ENCODE peak calls at places on chromosomes 5 and 9, in four cellular contexts. K is heart right ventricle, S is breast epithelium, W is mesothelial cell of epicardium. B is an unnamed sample.

GRCh38 chr5:373710-374602 is 52.4 kb downstream of the AHRR start:
- DNase-seq in K (peak; percentile 47), S (no peak), W (peak; percentile 90), B (peak; percentile 77)

GRCh38 chr9:91178281-91179236 is 183.2 kb downstream of the AUH start:
- DNase-seq in K (no peak), S (no peak), W (peak; percentile 21), B (no peak)

GRCh38 chr9:86043999-86044398 is 55.4 kb downstream of the GOLM1 start:
- DNase-seq in K (no peak), S (no peak), W (no peak), B (peak; percentile 10)

GRCh38 chr5:78586251-78586650 is 62.3 kb downstream of the LHFPL2 start:
- DNase-seq in K (no peak), S (no peak), W (no peak), B (peak; percentile 95)

GRCh38 chr9:116157436-116158138 is 4.0 kb downstream of the PAPPA start:
- DNase-seq in K (no peak), S (no peak), W (no peak), B (peak; percentile 66)

GRCh38 chr9:129458155-129458661 is 162.7 kb downstream of the C9orf50 start:
- DNase-seq in K (peak; percentile 61), S (no peak), W (no peak), B (no peak)

GRCh38 chr9:68780735-68781134 is 75.7 kb downstream of the PIP5K1B start:
- DNase-seq in K (no peak), S (no peak), W (no peak), B (peak; percentile 11)

GRCh38 chr9:110370316-110370715 is 32.7 kb upstream of the TXNDC8 start:
- DNase-seq in K (no peak), S (no peak), W (no peak), B (peak; percentile 51)

GRCh38 chr5:124512236-124512635 is 234.2 kb downstream of the ZNF608 start:
- DNase-seq in K (peak; percentile 22), S (no peak), W (no peak), B (peak; percentile 37)

GRCh38 chr9:38202335-38202938 is 133.4 kb upstream of the SHB start:
- DNase-seq in K (no peak), S (no peak), W (no peak), B (no peak)

GRCh38 chr9:105116047-105116868 is 128.2 kb upstream of the SLC44A1 start:
- DNase-seq in K (no peak), S (no peak), W (no peak), B (no peak)

GRCh38 chr5:96381526-96381925 is 51.5 kb downstream of the PCSK1 start:
- DNase-seq in K (no peak), S (no peak), W (no peak), B (no peak)

GRCh38 chr9:97802276-97802675 is 50.8 kb upstream of the FOXE1 start:
- DNase-seq in K (no peak), S (no peak), W (no peak), B (no peak)

GRCh38 chr5:150438873-150439546 is 10.5 kb downstream of the RPS14 start:
- DNase-seq in K (no peak), S (no peak), W (no peak), B (peak; percentile 38)
- TF ChIP-seq CTCF in K (peak; percentile 57), S (peak; percentile 42), W (no peak), B (peak; percentile 68)

GRCh38 chr9:131923766-131924165 is 155.9 kb downstream of the MED27 start:
- DNase-seq in K (no peak), S (no peak), W (no peak), B (peak; percentile 22)

GRCh38 chr9:131917009-131917408 is 162.7 kb downstream of the MED27 start:
- DNase-seq in K (no peak), S (no peak), W (no peak), B (no peak)

GRCh38 chr9:131915181-131915580 is 164.5 kb downstream of the MED27 start:
- DNase-seq in K (no peak), S (no peak), W (no peak), B (peak; percentile 58)

GRCh38 chr9:131923132-131923671 is 156.5 kb downstream of the MED27 start:
- DNase-seq in K (no peak), S (no peak), W (no peak), B (no peak)

DNA sequence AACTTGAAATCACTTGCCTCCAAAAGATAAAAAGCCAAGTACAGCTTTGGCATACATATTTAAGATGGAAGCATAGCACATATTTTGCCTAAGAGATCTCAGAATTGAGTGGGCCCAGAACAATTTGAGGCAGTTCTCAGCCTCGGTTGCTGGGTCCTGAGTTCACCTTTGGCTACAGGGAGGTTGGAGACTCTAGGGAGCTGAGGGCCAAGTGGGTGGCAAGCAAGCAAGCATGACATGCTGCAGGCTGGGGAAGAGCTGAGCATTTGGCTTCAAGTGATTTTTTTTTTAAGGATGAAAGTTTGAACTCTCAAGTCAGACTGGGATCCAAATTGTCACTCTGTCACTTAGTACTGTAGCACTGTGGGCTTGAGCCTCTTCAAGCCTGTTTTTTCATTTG is 160.5 kb downstream of the MED27 start:
- DNase-seq in K (no peak), S (no peak), W (no peak), B (no peak)
- TF ChIP-seq CTCF in K (no peak), S (no peak), W (no peak), B (no peak)

DNA sequence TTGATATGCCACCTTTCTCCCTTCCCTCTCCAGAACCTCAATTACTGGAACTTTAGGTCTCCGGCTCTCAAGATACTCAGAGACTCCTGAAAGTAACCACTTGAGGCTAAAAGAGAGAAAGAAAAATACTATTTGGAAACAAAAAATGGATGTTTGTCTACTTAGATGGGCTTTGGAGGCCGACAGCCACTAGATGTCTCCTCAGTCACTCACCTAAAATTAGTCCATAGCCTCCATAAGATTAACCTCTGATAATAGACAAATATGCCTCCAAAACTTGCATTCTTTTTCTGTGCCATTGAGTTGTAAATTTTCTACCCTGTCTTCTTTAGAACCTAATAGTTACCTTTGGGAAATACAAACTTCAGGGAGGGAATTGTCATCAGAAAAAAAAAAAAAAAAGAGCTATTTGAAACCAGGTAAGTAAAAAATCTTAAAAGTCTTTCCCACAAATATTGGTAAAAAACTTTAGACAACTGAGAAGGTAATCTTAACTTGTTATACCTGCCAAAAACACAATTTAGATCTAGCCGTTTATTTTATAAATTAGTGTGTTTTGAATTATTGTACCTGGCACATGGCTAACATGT is 11.2 kb upstream of the PCDH1 start:
- DNase-seq in K (no peak), S (no peak), W (peak; percentile 13), B (peak; percentile 54)
- TF ChIP-seq CTCF in K (peak; percentile 19), S (no peak), W (no peak), B (peak; percentile 45)

DNA sequence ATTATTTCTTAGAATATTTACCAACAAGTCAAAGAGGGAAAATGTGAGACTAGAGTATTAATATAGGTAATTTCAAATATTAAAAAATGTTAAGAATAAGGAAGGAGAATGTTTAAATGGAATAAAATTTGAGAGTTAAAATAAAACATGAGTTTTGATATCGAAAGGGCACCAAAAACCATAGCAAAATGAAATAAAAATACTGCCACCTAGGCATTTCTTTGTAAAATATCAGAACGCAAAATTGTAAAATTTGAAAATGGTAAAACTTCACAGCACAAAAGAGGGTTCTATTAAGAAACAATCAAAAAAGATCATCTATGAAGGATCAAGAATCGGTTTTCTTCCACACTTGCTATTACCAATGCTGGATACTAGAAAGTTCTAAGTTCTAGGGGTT is 418.3 kb downstream of the TAF11L14 start:
- DNase-seq in K (no peak), S (no peak), W (no peak), B (no peak)
- TF ChIP-seq CTCF in K (no peak), S (no peak), W (no peak), B (no peak)

B was measured in cardiac fibroblast.